ENCODE peak calls at places on chromosomes 3 and 15, in nine cellular contexts. N, Y, A, O, L, K, V, W and T are unnamed samples.

GRCh38 chr3:56131976-56132590 is 336.2 kb downstream of the ERC2 start:
- DNase-seq in N (no peak), Y (no peak), A (peak), O (peak), L (peak), K (peak), V (no peak), W (no peak), T (no peak)

GRCh38 chr15:32687556-32687955 is 30.2 kb upstream of the GREM1 start:
- DNase-seq in N (no peak), Y (no peak), A (peak), O (peak), L (no peak), K (no peak), V (no peak), W (no peak), T (no peak)

GRCh38 chr15:29704950-29705597 is 117.2 kb downstream of the TJP1 start:
- DNase-seq in N (no peak), Y (no peak), A (no peak), O (no peak), L (no peak), K (no peak), V (no peak), W (no peak), T (no peak)

GRCh38 chr3:125300416-125300815 is 74.7 kb downstream of the ZNF148 start:
- DNase-seq in N (no peak), Y (no peak), A (peak), O (peak), L (peak), K (no peak), V (no peak), W (no peak), T (no peak)

GRCh38 chr15:34889486-34889885 is 80.1 kb downstream of the AQR start:
- DNase-seq in N (no peak), Y (no peak), A (peak), O (peak), L (peak), K (no peak), V (no peak), W (no peak), T (no peak)

GRCh38 chr15:37824717-37825382 is 109.6 kb upstream of the TMCO5A start:
- DNase-seq in N (no peak), Y (no peak), A (peak), O (peak), L (peak), K (no peak), V (peak), W (no peak), T (no peak)

GRCh38 chr3:25021816-25022215 is 406.2 kb upstream of the RARB start:
- DNase-seq in N (no peak), Y (no peak), A (peak), O (peak), L (peak), K (no peak), V (peak), W (no peak), T (no peak)

GRCh38 chr3:51382076-51382745 is 2.9 kb upstream of the MANF start:
- DNase-seq in N (peak), Y (no peak), A (no peak), O (no peak), L (no peak), K (no peak), V (no peak), W (peak), T (no peak)

GRCh38 chr3:52820741-52821140 is 9.7 kb downstream of the ITIH4 start:
- DNase-seq in N (peak), Y (no peak), A (peak), O (peak), L (peak), K (no peak), V (peak), W (no peak), T (no peak)

GRCh38 chr15:70415330-70415884 is 317.7 kb upstream of the TLE3 start:
- DNase-seq in N (no peak), Y (peak), A (no peak), O (no peak), L (no peak), K (no peak), V (no peak), W (no peak), T (no peak)

GRCh38 chr15:98754283-98755022 is 106.1 kb downstream of the IGF1R start:
- DNase-seq in N (no peak), Y (no peak), A (peak), O (peak), L (peak), K (no peak), V (no peak), W (no peak), T (no peak)

GRCh38 chr3:126347543-126348161 is 9.6 kb downstream of the KLF15 start:
- DNase-seq in N (peak), Y (no peak), A (no peak), O (no peak), L (no peak), K (peak), V (no peak), W (peak), T (no peak)

GRCh38 chr3:32844322-32844654 is 26.5 kb downstream of the TRIM71 start:
- DNase-seq in N (peak), Y (no peak), A (no peak), O (no peak), L (no peak), K (no peak), V (no peak), W (no peak), T (no peak)

GRCh38 chr3:127820871-127821853 is 1.2 kb downstream of the MGLL start:
- DNase-seq in N (no peak), Y (peak), A (no peak), O (peak), L (no peak), K (no peak), V (peak), W (no peak), T (no peak)

GRCh38 chr3:180601688-180602666 is at the start of gene TTC14:
- DNase-seq in N (peak), Y (peak), A (peak), O (peak), L (peak), K (peak), V (peak), W (peak), T (peak)

GRCh38 chr15:57160823-57161560 is 215.3 kb upstream of the CGNL1 start:
- DNase-seq in N (no peak), Y (no peak), A (peak), O (peak), L (no peak), K (no peak), V (no peak), W (no peak), T (no peak)

GRCh38 chr3:133937756-133938601 is 42.3 kb upstream of the RAB6B start:
- DNase-seq in N (peak), Y (no peak), A (no peak), O (peak), L (peak), K (peak), V (no peak), W (peak), T (peak)

GRCh38 chr3:121786485-121786884 is 36.9 kb upstream of the GOLGB1 start:
- DNase-seq in N (no peak), Y (no peak), A (peak), O (peak), L (peak), K (no peak), V (no peak), W (no peak), T (no peak)

GRCh38 chr3:125043599-125044151 is 12.1 kb downstream of the HEG1 start:
- DNase-seq in N (no peak), Y (no peak), A (no peak), O (no peak), L (peak), K (peak), V (no peak), W (no peak), T (no peak)

GRCh38 chr15:42203891-42204290 is 4.2 kb downstream of the VPS39 start:
- DNase-seq in N (no peak), Y (no peak), A (peak), O (peak), L (peak), K (no peak), V (no peak), W (no peak), T (no peak)

GRCh38 chr3:52281980-52282801 is 3.7 kb upstream of the WDR82 start:
- DNase-seq in N (no peak), Y (no peak), A (no peak), O (peak), L (no peak), K (no peak), V (no peak), W (no peak), T (no peak)

GRCh38 chr3:106119691-106120090 is 250.9 kb upstream of the CBLB start:
- DNase-seq in N (no peak), Y (no peak), A (peak), O (peak), L (peak), K (no peak), V (no peak), W (no peak), T (no peak)

GRCh38 chr15:95712785-95713184 is 617.7 kb upstream of the NR2F2 start:
- DNase-seq in N (no peak), Y (no peak), A (no peak), O (peak), L (no peak), K (no peak), V (no peak), W (no peak), T (no peak)

GRCh38 chr3:82001276-82001953 is 240.0 kb upstream of the GBE1 start:
- DNase-seq in N (no peak), Y (no peak), A (no peak), O (no peak), L (no peak), K (no peak), V (no peak), W (no peak), T (no peak)

GRCh38 chr3:196643201-196643749 is 3.8 kb downstream of the NRROS start:
- DNase-seq in N (no peak), Y (no peak), A (no peak), O (no peak), L (no peak), K (peak), V (peak), W (no peak), T (no peak)

GRCh38 chr3:129061077-129061887 is 703 bp downstream of the GP9 start:
- DNase-seq in N (no peak), Y (no peak), A (no peak), O (no peak), L (no peak), K (no peak), V (no peak), W (no peak), T (no peak)

GRCh38 chr3:45180051-45180450 is 33.9 kb upstream of the CDCP1 start:
- DNase-seq in N (no peak), Y (no peak), A (peak), O (peak), L (peak), K (no peak), V (no peak), W (no peak), T (no peak)